ENCODE peak calls at places on chromosomes 4 and X, in seven cellular contexts. Y, N, M, U, O, P and L are unnamed samples.

GRCh38 chr4:159401791-159402380 is 299.0 kb downstream of the RAPGEF2 start:
- DNase-seq in P (peak; percentile 11), Y (no peak), N (no peak), M (peak; percentile 88), O (peak; percentile 75), U (no peak), L (peak; percentile 15)

GRCh38 chrX:108304210-108304609 is 134.0 kb downstream of the COL4A6 start:
- DNase-seq in M (no peak), Y (no peak), U (no peak), P (peak; percentile 30), N (peak; percentile 53), O (peak; percentile 41), L (no peak)

GRCh38 chrX:72372735-72373134 is 67.0 kb upstream of the CITED1 start:
- DNase-seq in P (no peak), Y (no peak), N (no peak), U (no peak), M (no peak), O (no peak), L (no peak)

GRCh38 chrX:107731831-107732502 is 43.6 kb downstream of the TSC22D3 start:
- DNase-seq in M (peak; percentile 70), P (peak; percentile 36), U (no peak), Y (peak; percentile 42), O (peak; percentile 84), N (peak; percentile 42), L (peak; percentile 93)

GRCh38 chr4:156312261-156312847 is 358.7 kb upstream of the CTSO start:
- DNase-seq in Y (no peak), M (peak; percentile 14), P (no peak), O (no peak), N (no peak), U (no peak), L (no peak)

GRCh38 chr4:56372774-56373173 is 14.5 kb downstream of the AASDH start:
- DNase-seq in M (peak; percentile 18), U (no peak), Y (no peak), N (no peak), O (no peak), P (no peak), L (no peak)

GRCh38 chrX:95764972-95765451 is 919.6 kb upstream of the DIAPH2 start:
- DNase-seq in Y (no peak), N (peak; percentile 68), O (peak; percentile 67), M (peak; percentile 28), U (peak; percentile 68), P (peak; percentile 76), L (peak; percentile 75)

GRCh38 chrX:69279234-69279633 is 114.0 kb upstream of the PJA1 start:
- DNase-seq in N (no peak), O (no peak), U (no peak), M (no peak), Y (no peak), P (no peak), L (no peak)

GRCh38 chr4:43234626-43235025 is 342.1 kb downstream of the GRXCR1 start:
- DNase-seq in N (peak; percentile 17), Y (no peak), M (peak; percentile 47), O (no peak), P (no peak), U (no peak), L (no peak)

GRCh38 chr4:47668810-47669408 is 169.0 kb downstream of the CORIN start:
- DNase-seq in U (peak; percentile 63), Y (peak; percentile 36), P (peak; percentile 43), N (peak; percentile 65), M (peak; percentile 66), O (peak; percentile 62), L (peak; percentile 70)

GRCh38 chr4:54614094-54614493 is 43.7 kb upstream of the KIT start:
- DNase-seq in N (no peak), O (no peak), P (no peak), Y (no peak), U (no peak), M (no peak), L (no peak)

GRCh38 chr4:52823478-52824092 is 38.5 kb upstream of the RASL11B start:
- DNase-seq in O (peak; percentile 96), M (peak; percentile 31), Y (peak; percentile 54), N (no peak), P (no peak), U (no peak), L (no peak)

GRCh38 chr4:107853444-107854325 is 29.0 kb downstream of the SGMS2 start:
- DNase-seq in N (no peak), M (peak; percentile 81), P (no peak), Y (peak; percentile 42), U (no peak), O (peak; percentile 60), L (peak; percentile 48)

GRCh38 chr4:52880994-52881393 is 18.9 kb downstream of the RASL11B start:
- DNase-seq in Y (no peak), M (no peak), U (no peak), N (no peak), P (no peak), O (no peak), L (no peak)

GRCh38 chrX:31228415-31228832 is 156.6 kb upstream of the FTHL17 start:
- DNase-seq in U (no peak), P (no peak), N (no peak), M (peak; percentile 84), O (no peak), Y (no peak), L (peak; percentile 42)

GRCh38 chrX:82218361-82218760 is 1016.5 kb downstream of the SH3BGRL start:
- DNase-seq in N (peak; percentile 43), M (peak; percentile 23), P (peak; percentile 44), U (peak; percentile 88), Y (no peak), O (peak; percentile 55), L (peak; percentile 52)

GRCh38 chr4:81084029-81084428 is 53.5 kb downstream of the BMP3 start:
- DNase-seq in N (no peak), M (peak; percentile 86), O (peak; percentile 65), U (no peak), Y (no peak), P (no peak), L (peak; percentile 23)

GRCh38 chr4:151865327-151865726 is 104.5 kb upstream of the GATB start:
- DNase-seq in O (no peak), N (no peak), U (no peak), Y (no peak), M (peak; percentile 22), P (no peak), L (no peak)

GRCh38 chr4:169271692-169272007 is 894 bp upstream of the SH3RF1 start:
- DNase-seq in O (peak; percentile 19), N (no peak), P (no peak), M (no peak), Y (no peak), U (no peak), L (no peak)

GRCh38 chr4:169272265-169272886 is 1.6 kb upstream of the SH3RF1 start:
- DNase-seq in M (peak; percentile 86), Y (no peak), P (no peak), O (peak; percentile 71), N (no peak), U (no peak), L (no peak)

GRCh38 chr4:169270156-169270809 is 473 bp downstream of the SH3RF1 start:
- DNase-seq in Y (no peak), U (peak; percentile 65), P (peak; percentile 71), O (peak; percentile 48), M (peak; percentile 61), N (peak; percentile 70), L (peak; percentile 78)

GRCh38 chr4:169268951-169269781 is 1.6 kb downstream of the SH3RF1 start:
- DNase-seq in U (no peak), N (no peak), O (peak; percentile 74), M (peak; percentile 90), P (peak; percentile 26), Y (no peak), L (peak; percentile 54)

DNA sequence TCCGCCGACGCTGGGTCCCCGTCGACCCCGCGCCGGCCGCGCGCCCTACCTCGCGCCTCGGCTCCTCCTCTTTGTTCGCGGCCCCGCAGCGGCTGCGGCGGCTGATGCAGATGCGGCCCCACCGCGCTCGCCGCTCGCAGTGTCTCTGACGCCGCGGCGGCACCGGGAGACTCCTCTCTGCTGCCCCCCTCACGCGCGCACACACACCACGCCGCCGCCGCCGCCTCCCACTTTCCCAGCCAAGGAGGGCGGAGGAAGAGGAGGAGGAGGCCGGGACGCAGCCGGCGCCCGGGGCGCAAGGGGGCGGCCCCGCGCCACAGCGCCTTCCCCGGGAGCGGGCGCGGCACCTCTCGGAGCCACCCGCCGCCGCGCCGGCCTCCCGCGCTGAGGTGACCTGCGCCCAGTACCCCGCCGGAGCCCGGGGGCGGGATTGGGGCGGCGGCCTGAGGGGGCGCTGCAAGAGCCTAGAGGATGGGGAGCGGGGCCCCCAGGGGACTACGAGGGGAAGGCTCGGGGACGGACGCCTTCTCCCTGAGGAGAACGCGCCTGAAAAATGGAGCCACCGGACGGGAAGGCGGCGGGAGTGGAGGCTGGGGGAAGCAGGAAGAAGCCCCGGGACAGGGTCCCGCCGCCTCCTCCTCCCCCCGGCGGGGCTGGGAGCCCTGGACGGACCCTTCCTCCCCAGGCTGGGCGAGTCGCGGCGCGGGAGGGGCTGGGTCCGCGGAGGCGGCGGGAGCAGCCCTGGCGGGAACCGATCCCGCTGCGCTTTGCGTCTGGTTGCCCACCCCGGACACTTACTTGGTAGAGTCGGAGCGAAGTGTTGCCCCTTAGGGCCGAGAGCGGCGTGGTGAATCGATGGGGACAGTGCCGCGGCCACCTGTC is at the start of gene SH3RF1:
- DNase-seq in N (peak; percentile 75), O (peak; percentile 83), U (peak; percentile 74), M (peak; percentile 95), P (peak; percentile 92), Y (no peak), L (peak; percentile 92)
- TF ChIP-seq EZH2 in N (no peak), O (no peak), U (no peak), M (no peak), P (peak; percentile 50), Y (no peak), L (no peak)

DNA sequence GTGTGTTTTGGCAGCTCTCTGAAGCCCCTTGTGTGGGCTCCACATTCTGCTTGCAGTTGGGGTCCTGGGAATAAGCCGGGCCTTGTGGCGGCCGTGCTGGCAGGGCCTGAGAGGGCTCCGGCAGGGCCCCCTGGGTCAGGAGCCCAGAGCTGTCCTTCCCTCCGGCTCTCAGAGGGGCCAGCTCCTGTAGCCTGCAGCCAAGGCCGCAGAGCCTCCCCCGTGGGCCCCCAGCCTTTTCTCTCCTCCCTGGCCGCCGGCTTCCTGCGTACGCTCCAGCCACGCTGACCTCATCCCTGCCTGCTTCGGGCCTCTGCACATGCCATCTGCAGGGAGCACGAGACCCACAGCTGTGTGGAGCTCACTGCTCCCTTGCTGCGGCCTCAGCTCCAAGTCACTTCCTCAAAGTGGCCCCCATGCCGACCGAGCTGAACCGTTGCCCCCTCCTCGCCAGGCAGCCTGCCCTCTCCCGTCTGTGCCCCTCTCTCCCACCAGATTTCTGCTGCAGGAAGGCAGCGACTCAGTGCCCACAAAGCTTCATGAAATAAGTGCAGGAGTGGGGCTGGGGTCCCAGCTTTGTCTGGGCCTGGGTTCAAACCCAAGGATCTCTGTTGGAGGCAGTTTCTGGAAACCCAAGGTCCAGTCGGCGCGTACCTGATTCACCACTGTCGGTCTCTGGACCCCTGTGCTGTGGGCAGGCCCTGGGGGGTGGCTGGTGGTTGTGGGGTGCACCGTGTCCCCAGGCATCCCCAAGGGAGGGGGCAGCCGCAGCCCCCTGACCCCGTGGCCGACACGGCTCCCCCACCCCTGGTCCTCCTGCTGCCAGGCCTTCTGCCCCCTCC is 57.1 kb upstream of the NKX1-1 start:
- DNase-seq in M (peak; percentile 70), O (no peak), P (no peak), U (no peak), N (no peak), Y (no peak), L (peak; percentile 57)
- TF ChIP-seq EZH2phosphoT487 in M (no peak), O (no peak), P (no peak), U (no peak), N (no peak), Y (no peak), L (no peak)

GRCh38 chrX:21881881-21882574 is 26.2 kb downstream of the YY2 start:
- DNase-seq in Y (no peak), P (no peak), M (no peak), N (no peak), O (no peak), U (no peak), L (no peak)
- TF ChIP-seq EZH2 in Y (no peak), P (no peak), M (no peak), N (no peak), O (no peak), U (no peak), L (no peak)

GRCh38 chr4:17128268-17128667 is 229.8 kb upstream of the LDB2 start:
- DNase-seq in Y (no peak), O (no peak), M (peak; percentile 63), P (no peak), N (no peak), U (no peak), L (no peak)
- TF ChIP-seq EZH2phosphoT487 in Y (no peak), O (no peak), M (no peak), P (no peak), N (no peak), U (no peak), L (no peak)